ENCODE peak calls at places on chromosomes 16 and 17, in five cellular contexts. I, J, P, Q and A are unnamed samples.

GRCh38 chr16:89049484-89050118 is 44.1 kb upstream of the ACSF3 start:
- DNase-seq in J (no peak), Q (peak; percentile 13), P (no peak), I (peak; percentile 46), A (no peak)

GRCh38 chr17:28748852-28749515 is 5.2 kb downstream of the TRAF4 start:
- DNase-seq in P (no peak), Q (no peak), I (no peak), J (no peak), A (no peak)

GRCh38 chr16:85885537-85885936 is 13.4 kb upstream of the IRF8 start:
- DNase-seq in I (no peak), Q (no peak), P (no peak), J (no peak), A (no peak)

GRCh38 chr17:7992924-7993323 is 9.5 kb upstream of the GUCY2D start:
- DNase-seq in Q (no peak), P (no peak), I (no peak), J (no peak), A (no peak)

GRCh38 chr17:51687887-51688286 is 427.5 kb downstream of the UTP18 start:
- DNase-seq in P (no peak), Q (no peak), J (no peak), I (no peak), A (no peak)

GRCh38 chr17:37570527-37571093 is 38.6 kb downstream of the SYNRG start:
- DNase-seq in Q (peak; percentile 55), I (no peak), J (peak; percentile 91), P (peak; percentile 5), A (peak; percentile 43)

GRCh38 chr16:14098081-14098480 is 27.0 kb downstream of the MRTFB start:
- DNase-seq in P (no peak), Q (no peak), J (peak; percentile 37), I (no peak), A (peak; percentile 30)

GRCh38 chr16:82801361-82801760 is 174.6 kb downstream of the CDH13 start:
- DNase-seq in P (no peak), J (peak; percentile 67), Q (no peak), I (no peak), A (peak; percentile 81)

GRCh38 chr17:31072186-31072585 is 22.6 kb upstream of the NF1 start:
- DNase-seq in J (no peak), Q (peak; percentile 94), P (no peak), I (no peak), A (no peak)

GRCh38 chr16:79971237-79971572 is 370.7 kb upstream of the MAF start:
- DNase-seq in P (no peak), J (no peak), Q (no peak), I (no peak), A (no peak)

GRCh38 chr16:24635900-24636610 is 93.4 kb upstream of the TNRC6A start:
- DNase-seq in P (no peak), Q (peak; percentile 97), J (peak; percentile 85), I (no peak), A (peak; percentile 95)